ENCODE peak calls at places on chromosomes 1 and 21, in seven cellular contexts. D is left lung, Z is body of pancreas, O is psoas muscle, S is right cardiac atrium, R is GM23338, Q is uterus. P is an unnamed sample.
A peak's percentile ranks its signal among the peaks of the same experiment; 100 is the strongest.

GRCh38 chr1:208052926-208053407 is 142.0 kb upstream of the CD34 start:
- DNase-seq in D (no peak), Z (no peak), O (no peak), S (no peak), R (no peak), Q (no peak), P (no peak)

GRCh38 chr1:208176654-208177053 is 67.5 kb downstream of the PLXNA2 start:
- DNase-seq in D (no peak), Z (no peak), O (no peak), S (no peak), R (no peak), Q (no peak), P (no peak)

GRCh38 chr1:189899686-189900495 is 577.8 kb downstream of the BRINP3 start:
- DNase-seq in D (no peak), Z (no peak), O (no peak), S (no peak), R (peak; percentile 61), Q (no peak), P (no peak)

GRCh38 chr1:154501423-154502065 is 475 bp upstream of the TDRD10 start:
- DNase-seq in D (peak; percentile 87), Z (peak; percentile 37), O (peak; percentile 79), S (peak; percentile 91), R (peak; percentile 68), Q (peak; percentile 34), P (peak; percentile 64)

GRCh38 chr1:89670168-89670567 is 37.2 kb downstream of the LRRC8C start:
- DNase-seq in D (no peak), Z (no peak), O (no peak), S (no peak), R (no peak), Q (no peak), P (no peak)

GRCh38 chr1:109926662-109927300 is 16.1 kb downstream of the CSF1 start:
- DNase-seq in D (no peak), Z (no peak), O (no peak), S (no peak), R (no peak), Q (no peak), P (no peak)

GRCh38 chr1:221439008-221439733 is 302.7 kb downstream of the DUSP10 start:
- DNase-seq in D (no peak), Z (no peak), O (no peak), S (no peak), R (no peak), Q (no peak), P (no peak)

GRCh38 chr1:115437146-115437639 is 99.1 kb upstream of the NGF start:
- DNase-seq in D (no peak), Z (no peak), O (no peak), S (no peak), R (no peak), Q (no peak), P (no peak)

GRCh38 chr1:246837418-246838117 is 94.2 kb downstream of the AHCTF1 start:
- DNase-seq in D (no peak), Z (no peak), O (no peak), S (no peak), R (no peak), Q (no peak), P (no peak)

GRCh38 chr1:157566484-157567300 is 14.4 kb upstream of the FCRL5 start:
- DNase-seq in D (no peak), Z (no peak), O (no peak), S (no peak), R (peak; percentile 27), Q (no peak), P (no peak)

GRCh38 chr1:25744636-25745425 is 55.2 kb upstream of the SELENON start:
- DNase-seq in D (no peak), Z (no peak), O (peak; percentile 27), S (peak; percentile 17), R (no peak), Q (no peak), P (peak; percentile 21)

GRCh38 chr1:27528701-27529637 is 39.0 kb upstream of the WASF2 start:
- DNase-seq in D (no peak), Z (no peak), O (peak; percentile 88), S (peak; percentile 88), R (peak; percentile 52), Q (peak; percentile 97), P (peak; percentile 85)

GRCh38 chr21:35984654-35985366 is 75.5 kb downstream of the SETD4 start:
- DNase-seq in D (no peak), Z (no peak), O (no peak), S (no peak), R (peak; percentile 45), Q (no peak), P (no peak)

GRCh38 chr1:156540955-156541354 is 31.4 kb downstream of the IQGAP3 start:
- DNase-seq in D (no peak), Z (no peak), O (no peak), S (no peak), R (no peak), Q (no peak), P (no peak)

GRCh38 chr1:150259758-150260669 is 2.4 kb downstream of the CA14 start:
- DNase-seq in D (no peak), Z (peak; percentile 61), O (no peak), S (peak; percentile 65), R (peak; percentile 97), Q (peak; percentile 43), P (peak; percentile 68)

GRCh38 chr1:109229531-109230127 is 15.9 kb downstream of the SARS1 start:
- DNase-seq in D (peak; percentile 39), Z (no peak), O (no peak), S (no peak), R (peak; percentile 99), Q (no peak), P (no peak)

GRCh38 chr1:109513110-109513702 is 3.7 kb upstream of the AMIGO1 start:
- DNase-seq in D (no peak), Z (no peak), O (no peak), S (no peak), R (no peak), Q (no peak), P (no peak)

GRCh38 chr1:89908294-89908992 is 86.5 kb upstream of the ZNF326 start:
- DNase-seq in D (no peak), Z (no peak), O (no peak), S (no peak), R (no peak), Q (no peak), P (peak; percentile 41)

DNA sequence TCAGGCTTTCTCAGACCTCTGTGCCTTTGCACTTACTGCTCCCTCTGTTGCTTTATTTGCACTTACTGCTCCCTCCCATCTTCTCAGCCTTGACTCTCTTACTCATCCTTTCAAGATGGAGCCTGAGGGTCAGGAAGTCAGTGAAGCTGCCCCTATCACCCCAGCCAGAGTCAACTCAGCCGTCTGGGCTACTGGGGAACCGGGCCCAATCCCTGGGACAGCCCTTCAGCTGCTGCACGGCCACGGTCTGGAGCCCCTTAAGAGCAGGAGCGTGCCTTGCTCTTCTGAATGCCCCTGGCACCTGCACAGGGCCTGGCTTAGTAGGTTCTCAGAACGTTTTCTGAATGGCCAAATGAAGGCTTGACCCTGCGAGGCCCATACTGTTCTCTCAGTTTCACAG is 244.4 kb downstream of the FOXD2 start:
- DNase-seq in D (no peak), Z (no peak), O (no peak), S (no peak), R (no peak), Q (no peak), P (no peak)
- H3K4me1 ChIP-seq in D (no peaks in the 10 kb centered on the region), Z (no peaks in the 10 kb centered on the region), O (no peaks in the 10 kb centered on the region), S (no peaks in the 10 kb centered on the region), R (peaks cover 18% of the 10 kb centered on the region), Q (no peaks in the 10 kb centered on the region), P (no peaks in the 10 kb centered on the region)

GRCh38 chr1:30908446-30908885 is at the start of gene SDC3:
- DNase-seq in D (peak; percentile 82), Z (no peak), O (no peak), S (peak; percentile 59), R (no peak), Q (no peak), P (no peak)
- H3K4me1 ChIP-seq in D (peaks cover 57% of the 10 kb centered on the region), Z (peaks cover 15% of the 10 kb centered on the region), O (no peaks in the 10 kb centered on the region), S (peaks cover 10% of the 10 kb centered on the region), R (peaks cover 29% of the 10 kb centered on the region), Q (no peaks in the 10 kb centered on the region), P (peaks cover 14% of the 10 kb centered on the region)

GRCh38 chr1:161187311-161187710 is 10.0 kb upstream of the B4GALT3 start:
- DNase-seq in D (no peak), Z (no peak), O (no peak), S (peak; percentile 31), R (no peak), Q (no peak), P (no peak)
- H3K4me1 ChIP-seq in D (peaks cover 71% of the 10 kb centered on the region), Z (no peaks in the 10 kb centered on the region), O (peaks cover 16% of the 10 kb centered on the region), S (peaks cover 3% of the 10 kb centered on the region), R (peaks cover 2% of the 10 kb centered on the region), Q (no peaks in the 10 kb centered on the region), P (peaks cover 22% of the 10 kb centered on the region)

GRCh38 chr1:31701137-31701736 is 2.6 kb downstream of the COL16A1 start:
- DNase-seq in D (peak; percentile 43), Z (peak; percentile 70), O (peak; percentile 95), S (peak; percentile 92), R (no peak), Q (peak; percentile 99), P (peak; percentile 89)
- H3K4me1 ChIP-seq in D (peaks cover 17% of the 10 kb centered on the region), Z (peaks cover 40% of the 10 kb centered on the region), O (peaks cover 19% of the 10 kb centered on the region), S (peaks cover 16% of the 10 kb centered on the region), R (peaks cover 21% of the 10 kb centered on the region), Q (peaks cover 21% of the 10 kb centered on the region), P (peaks cover 14% of the 10 kb centered on the region)

GRCh38 chr1:203274603-203275381 is 30.5 kb upstream of the BTG2 start:
- DNase-seq in D (no peak), Z (peak; percentile 33), O (peak; percentile 84), S (peak; percentile 57), R (no peak), Q (peak; percentile 83), P (no peak)

GRCh38 chr1:203276916-203277535 is 28.3 kb upstream of the BTG2 start:
- DNase-seq in D (no peak), Z (peak; percentile 12), O (peak; percentile 70), S (peak; percentile 72), R (no peak), Q (peak; percentile 61), P (no peak)

GRCh38 chr1:203278087-203278884 is 27.0 kb upstream of the BTG2 start:
- DNase-seq in D (peak; percentile 83), Z (peak; percentile 73), O (peak; percentile 98), S (peak; percentile 99), R (peak; percentile 49), Q (peak; percentile 98), P (peak; percentile 99)

GRCh38 chr1:203275656-203276272 is 29.6 kb upstream of the BTG2 start:
- DNase-seq in D (no peak), Z (no peak), O (no peak), S (no peak), R (no peak), Q (peak; percentile 24), P (no peak)

DNA sequence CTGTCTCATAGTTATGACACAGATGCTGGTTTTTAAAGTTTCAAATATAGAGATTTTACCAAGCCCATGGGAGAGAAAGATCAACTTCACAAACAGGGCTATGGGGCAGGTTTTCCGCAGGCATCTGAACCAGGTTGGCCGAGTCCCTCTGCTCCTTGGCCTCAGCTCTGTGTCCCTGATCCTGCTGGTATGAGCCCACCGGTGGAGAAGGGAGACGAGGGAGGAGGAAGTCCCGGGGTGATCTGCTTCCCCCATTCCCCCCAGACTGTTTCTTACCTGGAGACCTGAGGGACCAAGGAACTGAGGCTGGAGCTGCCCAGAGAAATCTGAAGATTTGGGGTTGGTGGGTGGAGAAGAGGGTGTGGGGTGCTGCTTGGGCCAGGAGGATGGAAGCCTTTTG is 28.9 kb upstream of the BTG2 start:
- DNase-seq in D (no peak), Z (no peak), O (no peak), S (no peak), R (no peak), Q (peak; percentile 27), P (no peak)
- H3K4me1 ChIP-seq in D (peaks cover 82% of the 10 kb centered on the region), Z (peaks cover 52% of the 10 kb centered on the region), O (peaks cover 86% of the 10 kb centered on the region), S (peaks cover 24% of the 10 kb centered on the region), R (peaks cover 15% of the 10 kb centered on the region), Q (peaks cover 28% of the 10 kb centered on the region), P (peaks cover 75% of the 10 kb centered on the region)

GRCh38 chr1:18644469-18645171 is 14.0 kb downstream of the PAX7 start:
- DNase-seq in D (no peak), Z (no peak), O (no peak), S (no peak), R (no peak), Q (no peak), P (no peak)
- H3K4me1 ChIP-seq in D (no peaks in the 10 kb centered on the region), Z (peaks cover 15% of the 10 kb centered on the region), O (no peaks in the 10 kb centered on the region), S (no peaks in the 10 kb centered on the region), R (peaks cover 76% of the 10 kb centered on the region), Q (no peaks in the 10 kb centered on the region), P (peaks cover 15% of the 10 kb centered on the region)